ENCODE peak calls at places on chromosomes 7 and 10, in seven cellular contexts. One of them, this sample, is unnamed.

GRCh38 chr7:45687185-45687560 is 113.0 kb downstream of the ADCY1 start:
- DNase-seq in cardiac fibroblast: no peak
- DNase-seq in endothelial cell: no peak
- DNase-seq in fibroblast of gingiva: no peak
- DNase-seq in AG09309: no peak
- DNase-seq in H4: no peak
- DNase-seq in T-helper 22 cell: no peak
- DNase-seq in this sample: no peak

GRCh38 chr7:145053781-145054180 is 217.9 kb upstream of the TPK1 start:
- DNase-seq in cardiac fibroblast: no peak
- DNase-seq in endothelial cell: no peak
- DNase-seq in fibroblast of gingiva: no peak
- DNase-seq in AG09309: no peak
- DNase-seq in H4: no peak
- DNase-seq in T-helper 22 cell: no peak
- DNase-seq in this sample: no peak

GRCh38 chr7:38321050-38321449 is 47.6 kb upstream of the TARP start:
- DNase-seq in cardiac fibroblast: no peak
- DNase-seq in endothelial cell: no peak
- DNase-seq in fibroblast of gingiva: no peak
- DNase-seq in AG09309: no peak
- DNase-seq in H4: no peak
- DNase-seq in T-helper 22 cell: no peak
- DNase-seq in this sample: no peak

GRCh38 chr10:63593576-63593975 is 72.4 kb downstream of the REEP3 start:
- DNase-seq in cardiac fibroblast: peak
- DNase-seq in endothelial cell: no peak
- DNase-seq in fibroblast of gingiva: no peak
- DNase-seq in AG09309: no peak
- DNase-seq in H4: no peak
- DNase-seq in T-helper 22 cell: no peak
- DNase-seq in this sample: no peak

GRCh38 chr7:93968911-93969620 is 35.1 kb downstream of the BET1 start:
- DNase-seq in cardiac fibroblast: peak
- DNase-seq in endothelial cell: no peak
- DNase-seq in fibroblast of gingiva: peak
- DNase-seq in AG09309: no peak
- DNase-seq in H4: no peak
- DNase-seq in T-helper 22 cell: no peak
- DNase-seq in this sample: no peak

GRCh38 chr10:27744478-27745379 is 890 bp downstream of the MKX start:
- DNase-seq in cardiac fibroblast: peak
- DNase-seq in endothelial cell: peak
- DNase-seq in fibroblast of gingiva: peak
- DNase-seq in AG09309: no peak
- DNase-seq in H4: no peak
- DNase-seq in T-helper 22 cell: no peak
- DNase-seq in this sample: no peak

GRCh38 chr10:117311261-117311660 is 64.0 kb downstream of the PDZD8 start:
- DNase-seq in cardiac fibroblast: no peak
- DNase-seq in endothelial cell: no peak
- DNase-seq in fibroblast of gingiva: no peak
- DNase-seq in AG09309: no peak
- DNase-seq in H4: no peak
- DNase-seq in T-helper 22 cell: no peak
- DNase-seq in this sample: no peak

GRCh38 chr10:20596065-20596760 is 300.9 kb downstream of the NEBL start:
- DNase-seq in cardiac fibroblast: peak
- DNase-seq in endothelial cell: no peak
- DNase-seq in fibroblast of gingiva: peak
- DNase-seq in AG09309: no peak
- DNase-seq in H4: no peak
- DNase-seq in T-helper 22 cell: no peak
- DNase-seq in this sample: no peak

GRCh38 chr10:28858641-28859040 is 181.3 kb downstream of the BAMBI start:
- DNase-seq in cardiac fibroblast: no peak
- DNase-seq in endothelial cell: no peak
- DNase-seq in fibroblast of gingiva: no peak
- DNase-seq in AG09309: no peak
- DNase-seq in H4: no peak
- DNase-seq in T-helper 22 cell: no peak
- DNase-seq in this sample: no peak

GRCh38 chr7:76008156-76008687 is 13.8 kb upstream of the TMEM120A start:
- DNase-seq in cardiac fibroblast: no peak
- DNase-seq in endothelial cell: no peak
- DNase-seq in fibroblast of gingiva: no peak
- DNase-seq in AG09309: no peak
- DNase-seq in H4: no peak
- DNase-seq in T-helper 22 cell: no peak
- DNase-seq in this sample: no peak

GRCh38 chr10:117536862-117537435 is 5.6 kb upstream of the EMX2 start:
- DNase-seq in cardiac fibroblast: no peak
- DNase-seq in endothelial cell: peak
- DNase-seq in fibroblast of gingiva: no peak
- DNase-seq in AG09309: no peak
- DNase-seq in H4: no peak
- DNase-seq in T-helper 22 cell: no peak
- DNase-seq in this sample: no peak

GRCh38 chr7:47743898-47744612 is 162.1 kb upstream of the TNS3 start:
- DNase-seq in cardiac fibroblast: peak
- DNase-seq in endothelial cell: no peak
- DNase-seq in fibroblast of gingiva: no peak
- DNase-seq in AG09309: no peak
- DNase-seq in H4: no peak
- DNase-seq in T-helper 22 cell: no peak
- DNase-seq in this sample: no peak

GRCh38 chr10:5654218-5654755 is 12.1 kb downstream of the ASB13 start:
- DNase-seq in cardiac fibroblast: no peak
- DNase-seq in endothelial cell: no peak
- DNase-seq in fibroblast of gingiva: no peak
- DNase-seq in AG09309: no peak
- DNase-seq in H4: no peak
- DNase-seq in T-helper 22 cell: no peak
- DNase-seq in this sample: no peak